ENCODE peak calls at places on chromosome 15, in seven cellular contexts. Z is WERI-Rb-1, Y is GM13977, W is sigmoid colon, X is breast epithelium, F is Calu3, A is GM10248. M is an unnamed sample.

GRCh38 chr15:91849749-91850161 is 3.8 kb upstream of the SLCO3A1 start:
- DNase-seq in Z (no peak), Y (no peak), W (no peak), X (no peak), F (no peak), A (no peak), M (no peak)

GRCh38 chr15:92097473-92098178 is 244.1 kb downstream of the SLCO3A1 start:
- DNase-seq in Z (peak; percentile 44), Y (peak; percentile 68), W (no peak), X (no peak), F (peak; percentile 64), A (peak; percentile 70), M (peak; percentile 65)

GRCh38 chr15:67146875-67147381 is 81.5 kb downstream of the SMAD3 start:
- DNase-seq in Z (no peak), Y (no peak), W (peak; percentile 80), X (no peak), F (peak; percentile 53), A (no peak), M (no peak)

GRCh38 chr15:85316244-85316934 is 64.0 kb upstream of the AKAP13 start:
- DNase-seq in Z (no peak), Y (no peak), W (no peak), X (no peak), F (no peak), A (no peak), M (no peak)

GRCh38 chr15:100330629-100331215 is 11.1 kb downstream of the ADAMTS17 start:
- DNase-seq in Z (no peak), Y (no peak), W (no peak), X (no peak), F (no peak), A (no peak), M (no peak)

GRCh38 chr15:69467636-69468035 is 15.0 kb downstream of the RPLP1 start:
- DNase-seq in Z (no peak), Y (no peak), W (no peak), X (no peak), F (peak; percentile 25), A (no peak), M (no peak)

GRCh38 chr15:100215031-100215842 is 126.5 kb downstream of the ADAMTS17 start:
- DNase-seq in Z (no peak), Y (no peak), W (no peak), X (no peak), F (no peak), A (no peak), M (no peak)

GRCh38 chr15:28096411-28096719 is 2.8 kb downstream of the OCA2 start:
- DNase-seq in Z (no peak), Y (no peak), W (no peak), X (no peak), F (no peak), A (no peak), M (no peak)

GRCh38 chr15:95857124-95857757 is 473.3 kb upstream of the NR2F2 start:
- DNase-seq in Z (no peak), Y (no peak), W (no peak), X (no peak), F (no peak), A (no peak), M (no peak)

GRCh38 chr15:51403072-51403878 is 61.8 kb downstream of the GLDN start:
- DNase-seq in Z (no peak), Y (peak; percentile 33), W (no peak), X (no peak), F (peak; percentile 37), A (no peak), M (peak; percentile 38)

GRCh38 chr15:77739591-77740378 is 107.1 kb upstream of the LINGO1 start:
- DNase-seq in Z (no peak), Y (no peak), W (no peak), X (no peak), F (no peak), A (no peak), M (no peak)

GRCh38 chr15:45704329-45705249 is 69.8 kb downstream of the SQOR start:
- DNase-seq in Z (no peak), Y (no peak), W (peak; percentile 67), X (no peak), F (no peak), A (no peak), M (peak; percentile 64)

GRCh38 chr15:98657721-98658120 is 9.4 kb downstream of the IGF1R start:
- DNase-seq in Z (no peak), Y (no peak), W (no peak), X (no peak), F (no peak), A (no peak), M (no peak)

GRCh38 chr15:68479406-68479805 is 47.4 kb upstream of the ITGA11 start:
- DNase-seq in Z (no peak), Y (no peak), W (peak; percentile 89), X (no peak), F (no peak), A (no peak), M (no peak)

GRCh38 chr15:81531141-81531592 is 157.2 kb upstream of the TMC3 start:
- DNase-seq in Z (peak; percentile 41), Y (no peak), W (no peak), X (no peak), F (no peak), A (no peak), M (peak; percentile 27)

GRCh38 chr15:48005921-48006541 is 114.8 kb upstream of the SLC24A5 start:
- DNase-seq in Z (no peak), Y (no peak), W (no peak), X (peak; percentile 27), F (no peak), A (no peak), M (peak; percentile 53)

GRCh38 chr15:26148461-26148860 is 285.3 kb upstream of the ATP10A start:
- DNase-seq in Z (no peak), Y (no peak), W (no peak), X (no peak), F (no peak), A (no peak), M (no peak)
- TF ChIP-seq CTCF in Z (no peak), Y (no peak), W (no peak), X (no peak), F (no peak), A (no peak), M (no peak)

GRCh38 chr15:53534105-53534839 is 225.2 kb downstream of the WDR72 start:
- DNase-seq in Z (no peak), Y (no peak), W (no peak), X (no peak), F (no peak), A (no peak), M (no peak)

GRCh38 chr15:53539878-53540277 is 219.6 kb downstream of the WDR72 start:
- DNase-seq in Z (no peak), Y (no peak), W (no peak), X (no peak), F (no peak), A (no peak), M (no peak)

GRCh38 chr15:53535886-53536285 is 223.6 kb downstream of the WDR72 start:
- DNase-seq in Z (peak; percentile 72), Y (no peak), W (no peak), X (no peak), F (no peak), A (no peak), M (no peak)

GRCh38 chr15:53530762-53531161 is 228.7 kb downstream of the WDR72 start:
- DNase-seq in Z (no peak), Y (no peak), W (no peak), X (no peak), F (no peak), A (no peak), M (peak; percentile 16)

GRCh38 chr15:53536479-53537120 is 222.9 kb downstream of the WDR72 start:
- DNase-seq in Z (peak; percentile 61), Y (no peak), W (no peak), X (no peak), F (no peak), A (no peak), M (no peak)
- TF ChIP-seq CTCF in Z (no peak), Y (no peak), W (no peak), X (no peak), F (no peak), A (no peak), M (no peak)

DNA sequence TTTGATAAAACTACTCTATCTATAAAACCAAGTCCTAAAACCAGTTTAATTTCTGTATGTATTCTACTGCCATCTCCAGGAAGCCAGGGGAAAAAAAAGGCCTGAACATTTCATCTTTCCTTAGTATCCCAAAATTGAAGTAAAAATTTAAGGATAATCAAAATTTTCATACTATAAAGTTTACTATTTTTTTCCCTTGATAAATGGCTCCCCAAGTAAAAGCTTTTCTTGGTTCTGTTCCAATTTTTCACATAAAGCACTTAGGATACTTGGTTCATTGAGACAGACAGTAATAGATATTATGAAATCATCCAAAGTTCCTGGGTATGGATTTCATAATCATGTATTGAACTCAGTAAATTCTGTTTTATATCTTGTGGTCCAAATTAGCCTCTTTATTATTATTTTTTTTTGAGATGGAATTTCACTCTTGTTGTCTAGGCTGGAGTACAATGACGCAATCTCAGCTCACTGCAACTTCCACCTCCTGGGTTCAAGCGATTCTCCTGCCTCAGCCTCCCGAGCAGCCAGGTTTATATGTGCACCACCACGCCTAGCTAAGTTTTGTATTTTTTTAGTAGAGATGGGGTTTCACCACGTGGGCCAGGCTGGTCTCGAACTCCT is 34.5 kb downstream of the ICE2 start:
- DNase-seq in Z (no peak), Y (no peak), W (no peak), X (no peak), F (peak; percentile 13), A (no peak), M (no peak)
- TF ChIP-seq CTCF in Z (no peak), Y (no peak), W (peak; percentile 59), X (no peak), F (peak; percentile 17), A (no peak), M (no peak)

DNA sequence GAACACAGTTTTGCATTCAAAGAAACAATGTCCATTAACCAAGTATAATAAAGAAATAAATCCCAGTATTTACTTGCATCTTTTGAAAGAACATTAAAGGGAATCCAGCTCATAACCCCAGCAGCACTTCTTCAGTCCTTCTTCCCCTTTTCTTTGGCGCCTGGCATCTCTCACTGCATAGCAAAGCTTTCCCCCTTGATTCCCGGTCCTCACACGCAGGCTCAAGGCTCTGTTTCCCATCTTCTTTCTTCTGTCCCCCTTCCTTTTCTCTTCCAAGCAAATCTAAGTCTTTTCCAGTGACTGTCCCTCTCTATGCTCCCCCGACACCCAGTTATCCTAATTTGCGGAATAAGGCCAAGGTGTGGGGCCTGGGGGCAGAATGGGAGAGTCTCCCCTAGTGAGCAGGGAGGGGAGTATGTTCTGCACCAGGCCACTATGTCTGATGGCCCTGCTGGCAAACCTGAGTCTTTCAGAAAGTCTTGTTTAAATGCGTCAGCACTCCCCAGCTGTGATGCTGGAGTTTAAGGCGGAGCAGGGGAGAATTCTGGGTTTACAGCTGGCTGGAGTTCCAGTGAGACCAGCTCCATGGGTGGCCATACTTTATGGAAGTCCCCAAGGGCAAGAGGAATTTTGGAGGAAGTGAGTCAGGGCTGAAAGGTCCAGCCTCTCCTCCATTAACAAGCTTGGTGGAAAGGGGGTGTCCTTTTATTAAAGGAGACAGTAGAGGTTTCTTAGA is 42.1 kb downstream of the GOLGA6A start:
- DNase-seq in Z (no peak), Y (no peak), W (peak; percentile 90), X (no peak), F (no peak), A (no peak), M (no peak)
- TF ChIP-seq CTCF in Z (no peak), Y (no peak), W (no peak), X (no peak), F (no peak), A (no peak), M (no peak)